ENCODE peak calls at places on chromosomes 4 and X, in four cellular contexts. D, E, X and C are unnamed samples.
A peak's percentile ranks its signal among the peaks of the same experiment; 100 is the strongest.

GRCh38 chrX:114959729-114960128 is 57.7 kb downstream of the IL13RA2 start:
- DNase-seq in D (no peak), E (peak; percentile 22), X (no peak), C (no peak)

GRCh38 chr4:39620551-39620950 is 18.1 kb downstream of the SMIM14 start:
- DNase-seq in D (no peak), E (peak; percentile 19), X (no peak), C (no peak)

GRCh38 chr4:8534601-8535000 is 45.6 kb upstream of the GPR78 start:
- DNase-seq in D (no peak), E (no peak), X (no peak), C (no peak)

GRCh38 chr4:8176547-8177399 is 18.2 kb upstream of the ABLIM2 start:
- DNase-seq in D (peak; percentile 73), E (peak; percentile 52), X (no peak), C (peak; percentile 60)

GRCh38 chrX:71622347-71623104 is 4.2 kb upstream of the CXCR3 start:
- DNase-seq in D (peak; percentile 8), E (peak; percentile 57), X (peak; percentile 68), C (peak; percentile 34)

GRCh38 chr4:136742330-136742729 is 790.0 kb downstream of the PCDH18 start:
- DNase-seq in D (no peak), E (peak; percentile 75), X (no peak), C (no peak)

GRCh38 chr4:53905281-53905934 is 159.0 kb downstream of the CHIC2 start:
- DNase-seq in D (no peak), E (peak; percentile 33), X (no peak), C (no peak)

GRCh38 chrX:45077748-45078424 is 122.8 kb downstream of the DIPK2B start:
- DNase-seq in D (no peak), E (no peak), X (peak; percentile 62), C (no peak)

GRCh38 chr4:186725422-186726149 is 1.9 kb upstream of the FAT1 start:
- DNase-seq in D (peak; percentile 72), E (peak; percentile 88), X (no peak), C (peak; percentile 59)

GRCh38 chr4:186722856-186723206 is 825 bp downstream of the FAT1 start:
- DNase-seq in D (no peak), E (no peak), X (no peak), C (no peak)

GRCh38 chr4:186724861-186725419 is 1.3 kb upstream of the FAT1 start:
- DNase-seq in D (no peak), E (peak; percentile 40), X (no peak), C (no peak)

GRCh38 chr4:186724048-186724860 is 598 bp upstream of the FAT1 start:
- DNase-seq in D (peak; percentile 18), E (peak; percentile 49), X (no peak), C (peak; percentile 35)

DNA sequence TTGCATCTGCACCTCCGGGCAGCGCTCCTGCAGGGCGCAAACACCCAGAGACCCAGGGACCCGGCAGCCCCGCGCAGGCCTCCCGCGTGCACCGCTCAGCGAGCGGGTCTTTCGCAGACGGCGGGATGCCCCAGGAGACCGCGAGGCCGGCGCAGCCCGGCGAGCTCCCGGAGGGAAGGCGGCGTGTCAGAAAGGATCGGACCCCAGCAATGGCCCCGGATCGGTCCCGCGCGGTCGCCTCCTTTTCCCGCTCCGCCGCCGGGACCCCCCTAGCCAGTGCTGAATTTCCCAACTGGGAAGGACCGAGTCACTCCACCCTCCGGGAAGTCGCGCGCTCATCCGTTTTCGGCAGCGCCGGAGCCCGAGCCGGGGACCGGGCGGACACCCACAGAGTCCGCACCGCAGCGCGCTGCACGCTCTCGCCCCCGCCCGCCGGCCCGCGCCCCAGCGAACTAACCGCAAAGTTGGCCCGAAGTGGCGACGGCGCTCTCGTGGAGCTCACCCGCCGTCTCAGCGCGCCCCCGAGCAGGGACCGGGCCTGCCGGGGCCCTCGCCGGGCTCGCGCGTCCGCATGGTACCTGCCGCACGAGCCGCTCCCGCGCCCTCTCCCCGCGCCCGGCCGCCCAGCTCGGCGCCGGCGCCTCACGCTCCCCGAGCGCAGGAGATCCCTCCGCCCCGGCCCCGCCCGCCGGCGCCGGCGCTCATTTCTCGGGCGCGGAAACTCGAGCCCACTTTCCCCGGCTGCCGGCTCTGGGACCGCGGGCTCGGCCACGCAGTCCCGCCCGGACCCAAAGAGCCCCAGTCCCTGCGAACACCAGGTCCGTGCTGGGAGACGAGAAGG is at the start of gene FAT1:
- DNase-seq in D (peak; percentile 35), E (peak; percentile 71), X (no peak), C (peak; percentile 82)
- TF ChIP-seq SMC3 in D (no peak), E (peak; percentile 21), X (no peak), C (no peak)

GRCh38 chr4:143281507-143282169 is 55.0 kb upstream of the GAB1 start:
- DNase-seq in D (no peak), E (peak; percentile 30), X (no peak), C (no peak)

GRCh38 chr4:143286058-143286457 is 50.6 kb upstream of the GAB1 start:
- DNase-seq in D (no peak), E (no peak), X (no peak), C (no peak)

GRCh38 chr4:143287571-143287923 is 49.1 kb upstream of the GAB1 start:
- DNase-seq in D (no peak), E (no peak), X (no peak), C (no peak)

GRCh38 chr4:143286733-143287570 is 49.7 kb upstream of the GAB1 start:
- DNase-seq in D (no peak), E (peak; percentile 75), X (no peak), C (no peak)

GRCh38 chr4:143282170-143282760 is 54.4 kb upstream of the GAB1 start:
- DNase-seq in D (no peak), E (no peak), X (no peak), C (no peak)
- TF ChIP-seq SMC3 in D (no peak), E (no peak), X (no peak), C (no peak)

GRCh38 chr4:113958766-113959540 is 20.5 kb downstream of the ARSJ start:
- DNase-seq in D (peak; percentile 14), E (peak; percentile 97), X (no peak), C (no peak)
- TF ChIP-seq SMC3 in D (no peak), E (no peak), X (no peak), C (no peak)

GRCh38 chrX:29241831-29242230 is 654.6 kb downstream of the IL1RAPL1 start:
- DNase-seq in D (no peak), E (peak; percentile 62), X (no peak), C (no peak)

GRCh38 chrX:29243942-29244341 is 656.7 kb downstream of the IL1RAPL1 start:
- DNase-seq in D (no peak), E (no peak), X (no peak), C (no peak)

GRCh38 chrX:29233592-29234179 is 646.4 kb downstream of the IL1RAPL1 start:
- DNase-seq in D (no peak), E (no peak), X (no peak), C (no peak)

GRCh38 chrX:29237972-29238371 is 650.7 kb downstream of the IL1RAPL1 start:
- DNase-seq in D (no peak), E (peak; percentile 5), X (no peak), C (no peak)
- TF ChIP-seq SMC3 in D (no peak), E (no peak), X (no peak), C (no peak)